ENCODE peak calls at places on chromosome 4, in eight cellular contexts. A is PC-3; J is upper lobe of right lung; S is CD8-positive, alpha-beta memory T cell; W is endodermal cell; T is lower lobe of right lung; N is upper lobe of left lung; F is Panc1. M is an unnamed sample. For H3K36me3, the result is how much of the 10 kb centered on the place peaks cover.

GRCh38 chr4:165828928-165829327 is 44.1 kb upstream of the TLL1 start:
- DNase-seq in A (no peak), J (no peak), S (no peak), W (no peak), T (no peak), N (no peak), F (no peak), M (no peak)

GRCh38 chr4:18847276-18847890 is 825.8 kb upstream of the LCORL start:
- DNase-seq in A (peak), J (no peak), S (no peak), W (no peak), T (no peak), N (no peak), F (no peak), M (no peak)

GRCh38 chr4:59248313-59248712 is 1951.8 kb upstream of the ADGRL3 start:
- DNase-seq in A (no peak), J (no peak), S (no peak), W (no peak), T (no peak), N (no peak), F (no peak), M (no peak)

GRCh38 chr4:188971125-188971524 is 831.9 kb downstream of the TRIML1 start:
- DNase-seq in A (peak), J (no peak), S (no peak), W (no peak), T (no peak), N (no peak), F (no peak), M (no peak)

GRCh38 chr4:154466336-154466735 is 25.3 kb downstream of the DCHS2 start:
- DNase-seq in A (no peak), J (no peak), S (no peak), W (no peak), T (no peak), N (no peak), F (no peak), M (peak)

GRCh38 chr4:183185018-183185417 is 86.0 kb downstream of the WWC2 start:
- DNase-seq in A (no peak), J (no peak), S (no peak), W (no peak), T (no peak), N (no peak), F (no peak), M (no peak)

GRCh38 chr4:68592673-68593072 is 16.6 kb upstream of the UGT2B17 start:
- DNase-seq in A (no peak), J (no peak), S (no peak), W (no peak), T (no peak), N (no peak), F (no peak), M (no peak)

GRCh38 chr4:190017357-190018200 is 9.5 kb downstream of the FRG2 start:
- DNase-seq in A (no peak), J (no peak), S (no peak), W (peak), T (no peak), N (no peak), F (no peak), M (no peak)

GRCh38 chr4:125368161-125368560 is 53.4 kb downstream of the FAT4 start:
- DNase-seq in A (peak), J (no peak), S (no peak), W (no peak), T (no peak), N (no peak), F (no peak), M (no peak)

GRCh38 chr4:31375936-31376335 is 655.8 kb downstream of the PCDH7 start:
- DNase-seq in A (no peak), J (no peak), S (no peak), W (no peak), T (no peak), N (no peak), F (no peak), M (no peak)

GRCh38 chr4:2352729-2353221 is 65.7 kb downstream of the ZFYVE28 start:
- DNase-seq in A (no peak), J (no peak), S (no peak), W (peak), T (peak), N (peak), F (no peak), M (no peak)

GRCh38 chr4:98284640-98285046 is 23.5 kb downstream of the RAP1GDS1 start:
- DNase-seq in A (peak), J (no peak), S (no peak), W (peak), T (no peak), N (no peak), F (no peak), M (no peak)

GRCh38 chr4:53116959-53117358 is 248.9 kb downstream of the SCFD2 start:
- DNase-seq in A (no peak), J (no peak), S (no peak), W (no peak), T (no peak), N (no peak), F (no peak), M (no peak)

GRCh38 chr4:128228778-128229457 is 58.7 kb downstream of the PGRMC2 start:
- DNase-seq in A (peak), J (no peak), S (no peak), W (no peak), T (no peak), N (no peak), F (no peak), M (no peak)

GRCh38 chr4:16259531-16260246 is 33.4 kb upstream of the TAPT1 start:
- DNase-seq in A (no peak), J (no peak), S (no peak), W (no peak), T (no peak), N (no peak), F (no peak), M (no peak)

GRCh38 chr4:17562157-17562556 is 14.8 kb upstream of the LAP3 start:
- DNase-seq in A (peak), J (no peak), S (no peak), W (peak), T (no peak), N (no peak), F (no peak), M (no peak)

GRCh38 chr4:121594796-121595526 is 101.8 kb downstream of the ANXA5 start:
- DNase-seq in A (peak), J (no peak), S (no peak), W (no peak), T (no peak), N (no peak), F (no peak), M (no peak)

GRCh38 chr4:77152421-77152820 is 4.6 kb upstream of the CCNG2 start:
- DNase-seq in A (peak), J (no peak), S (no peak), W (peak), T (no peak), N (no peak), F (no peak), M (no peak)

GRCh38 chr4:186227221-186227620 is at the start of gene KLKB1:
- DNase-seq in A (no peak), J (no peak), S (no peak), W (no peak), T (no peak), N (no peak), F (no peak), M (no peak)

GRCh38 chr4:111960241-111960667 is 185.0 kb upstream of the FAM241A start:
- DNase-seq in A (peak), J (no peak), S (no peak), W (no peak), T (no peak), N (no peak), F (no peak), M (no peak)

GRCh38 chr4:138555584-138555983 is 313.4 kb upstream of the SLC7A11 start:
- DNase-seq in A (peak), J (no peak), S (no peak), W (peak), T (no peak), N (no peak), F (no peak), M (peak)

GRCh38 chr4:39427477-39428119 is 20.9 kb downstream of the KLB start:
- DNase-seq in A (peak), J (no peak), S (no peak), W (no peak), T (no peak), N (no peak), F (no peak), M (no peak)

GRCh38 chr4:159155119-159155518 is 52.2 kb downstream of the RAPGEF2 start:
- DNase-seq in A (no peak), J (no peak), S (no peak), W (no peak), T (no peak), N (no peak), F (no peak), M (no peak)

GRCh38 chr4:158353541-158354304 is 143.4 kb downstream of the TMEM144 start:
- DNase-seq in A (no peak), J (no peak), S (no peak), W (no peak), T (no peak), N (no peak), F (no peak), M (no peak)

GRCh38 chr4:146508229-146508939 is 13.4 kb downstream of the SLC10A7 start:
- DNase-seq in A (no peak), J (no peak), S (no peak), W (no peak), T (no peak), N (no peak), F (no peak), M (no peak)

GRCh38 chr4:16860506-16860905 is 37.9 kb downstream of the LDB2 start:
- DNase-seq in A (no peak), J (no peak), S (no peak), W (no peak), T (no peak), N (no peak), F (no peak), M (no peak)

GRCh38 chr4:106717094-106717493 is 319.0 kb downstream of the DKK2 start:
- DNase-seq in A (no peak), J (no peak), S (no peak), W (no peak), T (no peak), N (no peak), F (no peak), M (no peak)

GRCh38 chr4:123699823-123700822 is 303.5 kb downstream of the SPRY1 start:
- DNase-seq in A (peak), J (no peak), S (no peak), W (no peak), T (no peak), N (no peak), F (no peak), M (no peak)

GRCh38 chr4:42302348-42302747 is 94.9 kb upstream of the SHISA3 start:
- DNase-seq in A (peak), J (no peak), S (no peak), W (peak), T (no peak), N (peak), F (no peak), M (peak)

GRCh38 chr4:76055421-76055820 is 19.1 kb upstream of the ART3 start:
- DNase-seq in A (no peak), J (no peak), S (no peak), W (no peak), T (no peak), N (no peak), F (no peak), M (no peak)

GRCh38 chr4:42152507-42153504 is at the start of gene BEND4:
- DNase-seq in A (no peak), J (no peak), S (no peak), W (peak), T (no peak), N (no peak), F (no peak), M (peak)

GRCh38 chr4:150368667-150369066 is 213.3 kb upstream of the MAB21L2 start:
- DNase-seq in A (no peak), J (no peak), S (no peak), W (no peak), T (no peak), N (no peak), F (no peak), M (no peak)

GRCh38 chr4:155173371-155173770 is 35.1 kb upstream of the NPY2R start:
- DNase-seq in A (peak), J (no peak), S (no peak), W (no peak), T (no peak), N (no peak), F (no peak), M (no peak)

GRCh38 chr4:108036252-108036651 is 46.6 kb downstream of the HADH start:
- DNase-seq in A (no peak), J (no peak), S (peak), W (no peak), T (no peak), N (peak), F (no peak), M (no peak)
- H3K4me3 ChIP-seq in A (no peak), J (no peak), S (peak), W (no peak), T (no peak), N (no peak), F (no peak), M (no peak)

DNA sequence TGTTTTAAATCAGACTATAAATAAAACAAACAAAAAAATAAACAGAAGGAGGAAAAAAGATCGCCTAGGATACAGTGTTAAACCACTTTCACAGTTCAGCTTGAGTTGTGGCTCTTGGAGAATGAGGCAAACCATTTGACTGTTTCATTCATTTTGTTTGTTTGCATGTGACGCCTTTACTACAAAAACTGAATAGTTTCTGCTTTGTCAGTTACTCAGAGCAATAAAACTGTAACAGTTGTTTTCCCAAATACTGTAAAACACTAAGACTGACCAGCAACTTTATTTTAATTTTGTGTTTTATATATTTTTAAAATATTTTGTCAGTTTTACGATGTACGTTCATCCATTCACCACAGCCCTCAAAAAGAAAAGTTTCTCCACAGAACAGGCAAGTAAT is 214.5 kb downstream of the FBXW7 start:
- DNase-seq in A (no peak), J (no peak), S (no peak), W (no peak), T (no peak), N (no peak), F (no peak), M (no peak)
- H3K36me3 ChIP-seq in A (under half), J (half or more), S (under half), W (under half), T (half or more), N (under half), F (under half), M (under half)

GRCh38 chr4:81512371-81512770 is 40.7 kb upstream of the RASGEF1B start:
- DNase-seq in A (no peak), J (no peak), S (no peak), W (no peak), T (no peak), N (no peak), F (no peak), M (no peak)
- H3K4me3 ChIP-seq in A (no peak), J (no peak), S (no peak), W (no peak), T (no peak), N (no peak), F (no peak), M (no peak)

DNA sequence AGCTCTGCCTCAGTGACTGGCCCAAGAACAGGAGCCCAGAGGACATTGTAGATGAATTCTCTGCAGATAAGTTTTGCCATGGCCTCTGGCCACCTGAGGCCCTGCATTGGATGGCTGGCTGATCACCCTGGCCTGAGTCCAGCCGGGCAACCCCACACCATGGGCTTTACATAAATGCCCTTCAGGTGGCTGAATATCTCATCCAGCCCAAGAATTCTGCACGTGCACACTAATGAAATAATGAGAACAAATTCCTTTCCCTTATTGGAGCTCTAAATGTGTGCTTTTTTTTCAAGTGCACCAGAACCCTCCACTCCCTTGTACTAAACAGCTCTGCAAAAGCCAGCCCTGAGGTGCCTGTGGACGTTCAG is 65.7 kb downstream of the IRF2 start:
- DNase-seq in A (no peak), J (no peak), S (no peak), W (no peak), T (no peak), N (no peak), F (no peak), M (no peak)
- H3K36me3 ChIP-seq in A (under half), J (half or more), S (under half), W (under half), T (half or more), N (half or more), F (under half), M (under half)

GRCh38 chr4:142334931-142335330 is 511.2 kb downstream of the INPP4B start:
- DNase-seq in A (no peak), J (no peak), S (no peak), W (no peak), T (no peak), N (no peak), F (no peak), M (no peak)

GRCh38 chr4:142329304-142329703 is 516.8 kb downstream of the INPP4B start:
- DNase-seq in A (no peak), J (no peak), S (no peak), W (no peak), T (no peak), N (no peak), F (no peak), M (no peak)

GRCh38 chr4:142331646-142332045 is 514.5 kb downstream of the INPP4B start:
- DNase-seq in A (no peak), J (no peak), S (no peak), W (no peak), T (no peak), N (no peak), F (no peak), M (no peak)

GRCh38 chr4:142326181-142326580 is 519.9 kb downstream of the INPP4B start:
- DNase-seq in A (no peak), J (no peak), S (no peak), W (no peak), T (no peak), N (no peak), F (no peak), M (no peak)

GRCh38 chr4:142331132-142331531 is 515.0 kb downstream of the INPP4B start:
- DNase-seq in A (no peak), J (no peak), S (no peak), W (no peak), T (no peak), N (no peak), F (no peak), M (no peak)
- H3K4me3 ChIP-seq in A (no peak), J (no peak), S (no peak), W (no peak), T (no peak), N (no peak), F (no peak), M (no peak)

GRCh38 chr4:163804001-163804400 is 309.5 kb downstream of the TMA16 start:
- DNase-seq in A (no peak), J (no peak), S (no peak), W (no peak), T (no peak), N (no peak), F (no peak), M (no peak)
- H3K36me3 ChIP-seq in A (under half), J (under half), S (under half), W (under half), T (under half), N (under half), F (under half), M (under half)

M was measured in iPS DF 6.9.